ENCODE peak calls at places on chromosomes 11 and 22, in six cellular contexts. O is neural crest cell, T is GM23248, C is endothelial cell, U is lower leg skin, G is MCF 10A. B is an unnamed sample.

GRCh38 chr11:130051077-130051476 is 18.6 kb upstream of the APLP2 start:
- DNase-seq in O (no peak), T (peak; percentile 74), C (no peak), U (no peak), G (peak; percentile 30), B (no peak)

GRCh38 chr22:20595461-20595860 is 88.1 kb downstream of the MED15 start:
- DNase-seq in O (no peak), T (no peak), C (no peak), U (no peak), G (no peak), B (no peak)

GRCh38 chr11:69003866-69004311 is 9.2 kb downstream of the MRGPRF start:
- DNase-seq in O (no peak), T (no peak), C (no peak), U (peak; percentile 75), G (no peak), B (no peak)

GRCh38 chr11:111301004-111301839 is 2.9 kb downstream of the POU2AF3 start:
- DNase-seq in O (no peak), T (no peak), C (no peak), U (no peak), G (peak; percentile 37), B (no peak)

GRCh38 chr11:88555018-88555828 is 217.7 kb upstream of the CTSC start:
- DNase-seq in O (no peak), T (peak; percentile 99), C (no peak), U (no peak), G (peak; percentile 98), B (no peak)

GRCh38 chr11:89275966-89276365 is 98.3 kb downstream of the TYR start:
- DNase-seq in O (no peak), T (no peak), C (no peak), U (no peak), G (no peak), B (no peak)

GRCh38 chr22:37485714-37486223 is 415 bp downstream of the MFNG start:
- DNase-seq in O (no peak), T (no peak), C (no peak), U (no peak), G (no peak), B (no peak)

GRCh38 chr22:20001082-20001638 is 15.5 kb downstream of the ARVCF start:
- DNase-seq in O (no peak), T (no peak), C (no peak), U (no peak), G (no peak), B (no peak)

GRCh38 chr22:46538816-46539163 is 1.4 kb upstream of the CELSR1 start:
- DNase-seq in O (no peak), T (peak; percentile 93), C (no peak), U (no peak), G (peak; percentile 73), B (no peak)

B was measured in iPS DF 6.9.